ENCODE peak calls at places on chromosome 19, in four cellular contexts. One of them, this sample, is unnamed.

GRCh38 chr19:45250216-45250831 is 747 bp upstream of the MARK4 start:
- DNase-seq in PC-9: peak; percentile 56
- DNase-seq in endothelial cell: no peak
- DNase-seq in HTR-8/SVneo: no peak
- DNase-seq in this sample: no peak

GRCh38 chr19:17001603-17002183 is 24.9 kb downstream of the CPAMD8 start:
- DNase-seq in PC-9: no peak
- DNase-seq in endothelial cell: no peak
- DNase-seq in HTR-8/SVneo: no peak
- DNase-seq in this sample: peak; percentile 82

GRCh38 chr19:1882089-1882785 is 3.1 kb downstream of the ABHD17A start:
- DNase-seq in PC-9: no peak
- DNase-seq in endothelial cell: peak; percentile 60
- DNase-seq in HTR-8/SVneo: no peak
- DNase-seq in this sample: peak; percentile 85

GRCh38 chr19:49591731-49592485 is 926 bp downstream of the PRR12 start:
- DNase-seq in PC-9: peak; percentile 56
- DNase-seq in endothelial cell: peak; percentile 40
- DNase-seq in HTR-8/SVneo: peak; percentile 50
- DNase-seq in this sample: peak; percentile 71

GRCh38 chr19:40165362-40165937 is 25.8 kb upstream of the MAP3K10 start:
- DNase-seq in PC-9: no peak
- DNase-seq in endothelial cell: peak; percentile 66
- DNase-seq in HTR-8/SVneo: peak; percentile 53
- DNase-seq in this sample: peak; percentile 70

GRCh38 chr19:58330458-58330857 is 3.7 kb downstream of the ZSCAN22 start:
- DNase-seq in PC-9: peak; percentile 55
- DNase-seq in endothelial cell: no peak
- DNase-seq in HTR-8/SVneo: no peak
- DNase-seq in this sample: no peak

GRCh38 chr19:55667006-55667381 is 8.0 kb upstream of the EPN1 start:
- DNase-seq in PC-9: no peak
- DNase-seq in endothelial cell: no peak
- DNase-seq in HTR-8/SVneo: no peak
- DNase-seq in this sample: no peak

GRCh38 chr19:49512970-49513745 is 697 bp downstream of the FCGRT start:
- DNase-seq in PC-9: no peak
- DNase-seq in endothelial cell: peak; percentile 51
- DNase-seq in HTR-8/SVneo: peak; percentile 59
- DNase-seq in this sample: no peak

This sample was measured in stimulated activated naive CD8-positive, alpha-beta T cell treated with anti-CD3 and anti-CD28 coated beads, Interleukin-15, amount 100 ng/mL, for 72 hours.